ENCODE peak calls at places on chromosomes 6 and 20, in seven cellular contexts. K is small intestine, Q is HT1080, H is NCI-H1092, M is mammary epithelial cell, W is ascending aorta, U is IMR-90. B is an unnamed sample.

GRCh38 chr6:117265425-117266266 is at the start of gene VGLL2:
- DNase-seq in H (no peak), K (peak), W (no peak), U (peak), Q (peak), M (peak), B (no peak)

GRCh38 chr20:34074101-34074760 is 37.8 kb downstream of the EIF2S2 start:
- DNase-seq in K (no peak), H (no peak), M (peak), Q (peak), W (no peak), U (peak), B (peak)

GRCh38 chr20:37356387-37356786 is 10.4 kb downstream of the SRC start:
- DNase-seq in U (no peak), Q (no peak), K (no peak), H (no peak), W (peak), M (peak), B (peak)

GRCh38 chr6:83511901-83512681 is at the start of gene PRSS35:
- DNase-seq in U (peak), H (no peak), M (peak), W (no peak), Q (peak), K (peak), B (peak)

GRCh38 chr6:138104618-138105213 is 2.5 kb downstream of the PERP start:
- DNase-seq in Q (no peak), H (no peak), M (peak), K (peak), W (no peak), U (no peak), B (peak)

GRCh38 chr20:31523361-31524283 is 9.4 kb downstream of the HM13 start:
- DNase-seq in W (peak), M (no peak), Q (peak), U (peak), H (no peak), K (no peak), B (no peak)

GRCh38 chr6:12958052-12958706 is 241.6 kb downstream of the PHACTR1 start:
- DNase-seq in U (no peak), M (no peak), H (no peak), W (no peak), Q (peak), K (no peak), B (peak)

GRCh38 chr20:34093895-34094294 is 18.1 kb downstream of the EIF2S2 start:
- DNase-seq in U (no peak), H (no peak), K (no peak), W (no peak), Q (no peak), M (no peak), B (no peak)

GRCh38 chr6:69179681-69180080 is 544.6 kb downstream of the ADGRB3 start:
- DNase-seq in U (no peak), W (no peak), M (peak), K (peak), H (no peak), Q (peak), B (peak)

GRCh38 chr6:134161036-134161435 is 108.6 kb upstream of the SLC2A12 start:
- DNase-seq in Q (peak), M (peak), H (no peak), W (no peak), U (peak), K (peak), B (peak)

GRCh38 chr20:51140671-51141070 is 117.8 kb upstream of the KCNG1 start:
- DNase-seq in H (no peak), K (no peak), Q (no peak), W (no peak), M (no peak), U (no peak), B (no peak)

GRCh38 chr6:36683656-36684446 is 5.3 kb downstream of the CDKN1A start:
- DNase-seq in U (no peak), W (no peak), Q (no peak), M (no peak), H (no peak), K (no peak), B (no peak)

GRCh38 chr6:112372213-112372806 is 25.2 kb downstream of the RFPL4B start:
- DNase-seq in H (no peak), W (no peak), Q (peak), M (no peak), U (peak), K (no peak), B (peak)

GRCh38 chr20:9071976-9072726 is 3.3 kb downstream of the PLCB4 start:
- DNase-seq in M (no peak), Q (peak), H (no peak), K (no peak), U (peak), W (no peak), B (peak)

GRCh38 chr20:52439385-52439784 is 247.8 kb upstream of the ZFP64 start:
- DNase-seq in H (no peak), K (no peak), M (no peak), U (no peak), Q (no peak), W (no peak), B (no peak)

GRCh38 chr6:163663575-163663974 is 249.1 kb downstream of the QKI start:
- DNase-seq in M (no peak), H (no peak), U (no peak), Q (no peak), W (no peak), K (no peak), B (no peak)

GRCh38 chr20:62736026-62736406 is 27.4 kb downstream of the NTSR1 start:
- DNase-seq in K (no peak), W (no peak), M (no peak), H (no peak), U (no peak), Q (no peak), B (no peak)

GRCh38 chr6:133966654-133967300 is 13.8 kb downstream of the TBPL1 start:
- DNase-seq in H (no peak), W (no peak), Q (no peak), M (no peak), K (no peak), U (no peak), B (no peak)

GRCh38 chr6:166195861-166196238 is 28.2 kb upstream of the TBXT start:
- DNase-seq in H (no peak), W (no peak), K (no peak), U (no peak), Q (no peak), M (no peak), B (no peak)

GRCh38 chr6:14966111-14966901 is 279.6 kb upstream of the JARID2 start:
- DNase-seq in K (no peak), M (no peak), W (no peak), U (peak), Q (peak), H (no peak), B (peak)

GRCh38 chr6:11198663-11199603 is 33.5 kb downstream of the NEDD9 start:
- DNase-seq in W (no peak), K (no peak), Q (no peak), U (no peak), H (no peak), M (no peak), B (no peak)

GRCh38 chr20:46388201-46388836 is 18.1 kb downstream of the ELMO2 start:
- DNase-seq in W (no peak), K (no peak), U (no peak), H (no peak), M (no peak), Q (no peak), B (no peak)

B was measured in bronchial epithelial cell.